ENCODE peak calls at places on chromosomes 3 and 15, in nine cellular contexts. R, N, T, K, Y, D, Q, A and C are unnamed samples.

GRCh38 chr3:64684715-64685261 is 3.0 kb downstream of the ADAMTS9 start:
- DNase-seq in N (peak), A (peak), R (no peak), T (no peak), K (no peak), Q (no peak), D (peak), Y (peak), C (peak)

GRCh38 chr15:99719096-99719541 is 14.1 kb downstream of the LYSMD4 start:
- DNase-seq in Y (no peak), D (no peak), T (no peak), K (peak), R (no peak), A (no peak), N (no peak), Q (no peak), C (no peak)

GRCh38 chr15:78757636-78757905 is 53.7 kb downstream of the ADAMTS7 start:
- DNase-seq in Q (no peak), T (no peak), N (no peak), K (no peak), A (no peak), D (no peak), Y (no peak), R (no peak), C (no peak)

GRCh38 chr3:73094951-73095350 is 33.5 kb downstream of the EBLN2 start:
- DNase-seq in K (no peak), T (no peak), N (no peak), Q (no peak), D (no peak), Y (no peak), R (no peak), A (no peak), C (no peak)

GRCh38 chr15:95127356-95127755 is 896.0 kb downstream of the MCTP2 start:
- DNase-seq in T (no peak), Q (no peak), N (no peak), A (no peak), K (no peak), Y (no peak), D (peak), R (no peak), C (no peak)

GRCh38 chr3:38637906-38638305 is 11.6 kb downstream of the SCN5A start:
- DNase-seq in Q (no peak), Y (no peak), N (no peak), A (no peak), R (no peak), D (no peak), T (no peak), K (no peak), C (no peak)

GRCh38 chr3:4979401-4980228 is at the start of gene BHLHE40:
- DNase-seq in K (no peak), N (no peak), R (no peak), A (no peak), T (no peak), Y (peak), D (peak), Q (no peak), C (no peak)

GRCh38 chr3:138435840-138436239 is 1.4 kb downstream of the ESYT3 start:
- DNase-seq in A (no peak), T (no peak), R (no peak), Q (no peak), D (no peak), K (no peak), Y (no peak), N (no peak), C (no peak)

GRCh38 chr3:62051506-62051905 is 321.8 kb downstream of the FEZF2 start:
- DNase-seq in Y (peak), D (peak), R (peak), K (no peak), T (no peak), Q (no peak), A (no peak), N (no peak), C (no peak)

GRCh38 chr3:98329392-98330124 is 24.1 kb upstream of the OR5K4 start:
- DNase-seq in T (no peak), A (no peak), R (peak), Q (no peak), N (peak), K (peak), Y (peak), D (peak), C (no peak)

GRCh38 chr3:11532865-11533490 is 110.7 kb downstream of the VGLL4 start:
- DNase-seq in T (peak), D (peak), Y (no peak), A (peak), R (no peak), Q (no peak), N (no peak), K (no peak), C (no peak)

GRCh38 chr15:43215961-43216360 is 4.9 kb downstream of the EPB42 start:
- DNase-seq in Q (no peak), K (no peak), T (no peak), R (peak), A (no peak), N (no peak), Y (no peak), D (no peak), C (no peak)

GRCh38 chr15:77029166-77030041 is 34.5 kb downstream of the PSTPIP1 start:
- DNase-seq in K (no peak), D (no peak), R (no peak), Y (peak), A (peak), N (peak), Q (peak), T (peak), C (no peak)

GRCh38 chr3:137692803-137693431 is 71.2 kb upstream of the SOX14 start:
- DNase-seq in T (peak), K (peak), A (no peak), R (peak), Q (no peak), N (no peak), Y (peak), D (no peak), C (no peak)

GRCh38 chr3:122560680-122561079 is 3.4 kb downstream of the PARP9 start:
- DNase-seq in T (no peak), K (peak), A (no peak), Q (no peak), D (peak), Y (peak), N (no peak), R (peak), C (no peak)

GRCh38 chr3:138188013-138188352 is 882 bp downstream of the ARMC8 start:
- DNase-seq in R (no peak), N (no peak), Q (no peak), K (no peak), A (peak), D (peak), T (no peak), Y (peak), C (no peak)

GRCh38 chr15:59950603-59951388 is 53.3 kb upstream of the FOXB1 start:
- DNase-seq in R (no peak), N (no peak), D (no peak), Y (no peak), A (no peak), Q (no peak), K (no peak), T (no peak), C (no peak)

GRCh38 chr3:64945171-64945684 is 257.4 kb upstream of the ADAMTS9 start:
- DNase-seq in T (no peak), Q (no peak), A (no peak), K (no peak), D (peak), N (peak), Y (peak), R (no peak), C (peak)

GRCh38 chr3:129230311-129231019 is 18.9 kb upstream of the COPG1 start:
- DNase-seq in N (no peak), K (no peak), A (no peak), D (peak), T (no peak), Q (no peak), R (peak), Y (peak), C (no peak)

GRCh38 chr3:13081603-13082360 is 8.6 kb upstream of the IQSEC1 start:
- DNase-seq in Q (peak), N (peak), R (no peak), Y (no peak), D (no peak), T (no peak), K (no peak), A (no peak), C (no peak)

GRCh38 chr15:98785408-98785795 is 137.1 kb downstream of the IGF1R start:
- DNase-seq in Y (no peak), D (no peak), K (no peak), R (no peak), T (no peak), N (no peak), Q (no peak), A (no peak), C (no peak)

GRCh38 chr3:161559177-161559998 is 62.8 kb downstream of the OTOL1 start:
- DNase-seq in R (peak), K (no peak), D (peak), Q (no peak), A (no peak), T (no peak), Y (peak), N (no peak), C (no peak)

GRCh38 chr3:47000922-47001730 is 21.7 kb downstream of the NBEAL2 start:
- DNase-seq in Q (no peak), A (no peak), R (no peak), D (no peak), T (no peak), Y (no peak), K (no peak), N (no peak), C (no peak)

GRCh38 chr3:129441782-129442181 is 1.8 kb downstream of the IFT122 start:
- DNase-seq in A (no peak), T (no peak), D (peak), Q (no peak), N (peak), Y (peak), K (no peak), R (no peak), C (no peak)

GRCh38 chr15:52306270-52306669 is 10.7 kb upstream of the MYO5C start:
- DNase-seq in N (no peak), K (no peak), A (no peak), T (no peak), R (peak), Y (no peak), Q (no peak), D (peak), C (no peak)

GRCh38 chr3:64473476-64473875 is 214.3 kb downstream of the ADAMTS9 start:
- DNase-seq in A (no peak), N (no peak), Y (no peak), T (no peak), K (no peak), Q (no peak), D (no peak), R (no peak), C (no peak)

GRCh38 chr3:177471733-177472480 is 274.6 kb upstream of the TBL1XR1 start:
- DNase-seq in R (no peak), A (no peak), T (no peak), Q (no peak), D (no peak), Y (no peak), K (no peak), N (no peak), C (no peak)

GRCh38 chr3:52372822-52373504 is 56.8 kb downstream of the DNAH1 start:
- DNase-seq in T (no peak), A (no peak), Y (no peak), K (no peak), R (no peak), N (no peak), D (no peak), Q (peak), C (no peak)

GRCh38 chr3:143831208-143831607 is 17.1 kb downstream of the SLC9A9 start:
- DNase-seq in R (no peak), Q (no peak), D (peak), Y (no peak), N (no peak), A (no peak), T (no peak), K (no peak), C (no peak)
- H3K27ac ChIP-seq in R (no peak), Q (peak), D (peak), Y (no peak), N (peak), A (peak), T (no peak), K (peak), C (peak)

GRCh38 chr15:89664441-89664840 is 9.2 kb upstream of the KIF7 start:
- DNase-seq in D (no peak), T (no peak), K (no peak), R (no peak), A (peak), Y (no peak), Q (no peak), N (no peak), C (no peak)

GRCh38 chr15:89666858-89667705 is 11.8 kb upstream of the KIF7 start:
- DNase-seq in T (no peak), D (no peak), Q (no peak), Y (no peak), R (no peak), N (no peak), K (no peak), A (peak), C (no peak)

GRCh38 chr15:89664951-89665350 is 9.7 kb upstream of the KIF7 start:
- DNase-seq in A (peak), N (no peak), Y (no peak), K (no peak), D (no peak), R (no peak), Q (no peak), T (no peak), C (no peak)

GRCh38 chr15:89666147-89666857 is 11.0 kb upstream of the KIF7 start:
- DNase-seq in D (no peak), Y (no peak), T (no peak), A (peak), Q (no peak), R (no peak), N (no peak), K (no peak), C (no peak)

GRCh38 chr15:89665449-89666146 is 10.3 kb upstream of the KIF7 start:
- DNase-seq in R (peak), K (no peak), T (no peak), A (peak), N (peak), Q (no peak), Y (peak), D (peak), C (peak)
- TF ChIP-seq POLR2A in R (peak), K (no peak), T (no peak), A (no peak), N (peak), Q (no peak), Y (peak), D (peak), C (no peak)

DNA sequence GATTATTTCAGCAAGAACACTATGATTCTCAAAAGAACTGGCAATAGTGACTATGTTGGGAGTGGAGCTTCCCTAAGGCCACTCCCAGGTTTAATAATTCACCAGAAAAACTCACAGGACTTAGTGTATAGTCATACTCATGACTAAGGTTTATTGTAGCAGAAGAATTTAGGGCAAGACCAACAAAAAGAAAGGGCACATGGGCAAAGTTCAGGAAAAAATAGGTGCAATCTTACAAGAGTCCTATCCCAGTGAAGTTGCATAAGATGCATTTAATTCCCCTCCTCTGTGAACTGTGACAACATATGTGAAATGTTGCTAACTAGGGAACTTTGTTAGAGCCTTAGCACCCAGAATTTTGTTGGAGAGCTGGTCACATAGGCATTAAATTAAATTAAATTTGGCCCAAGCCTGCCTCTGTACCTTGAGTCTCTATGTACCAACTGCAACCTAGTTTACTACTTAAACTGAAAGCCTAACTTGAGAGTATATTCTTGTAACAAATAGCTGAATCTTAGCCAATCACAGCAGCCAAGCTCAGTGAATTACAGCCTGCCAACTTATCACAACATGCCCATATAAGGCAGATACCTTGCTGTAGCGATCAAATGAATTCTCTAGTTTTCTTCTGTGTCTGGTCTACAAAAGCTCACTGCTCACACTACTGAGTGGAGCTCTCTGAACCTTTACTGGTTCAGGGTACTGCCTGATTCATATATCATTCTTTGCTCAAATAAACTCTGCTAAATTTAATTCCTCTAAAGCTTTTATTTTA is 386.2 kb upstream of the ARHGEF26 start:
- DNase-seq in Q (no peak), R (peak), D (no peak), T (no peak), Y (no peak), K (no peak), A (no peak), N (no peak), C (no peak)
- H3K27ac ChIP-seq in Q (no peak), R (peak), D (no peak), T (no peak), Y (no peak), K (no peak), A (peak), N (no peak), C (no peak)

GRCh38 chr3:10006048-10006761 is 19.6 kb upstream of the EMC3 start:
- DNase-seq in K (no peak), A (peak), T (no peak), D (no peak), N (no peak), Q (no peak), Y (no peak), R (no peak), C (no peak)

GRCh38 chr3:10010546-10011465 is 15.4 kb upstream of the FANCD2 start:
- DNase-seq in K (peak), D (peak), N (peak), T (peak), A (peak), Q (peak), R (peak), Y (peak), C (peak)

GRCh38 chr3:10006762-10007090 is 19.5 kb upstream of the FANCD2 start:
- DNase-seq in D (no peak), R (no peak), K (no peak), Q (no peak), T (no peak), N (no peak), A (peak), Y (no peak), C (no peak)

GRCh38 chr3:10007126-10007782 is 19.0 kb upstream of the FANCD2 start:
- DNase-seq in A (peak), K (no peak), R (no peak), N (no peak), D (no peak), Q (no peak), Y (no peak), T (no peak), C (no peak)

DNA sequence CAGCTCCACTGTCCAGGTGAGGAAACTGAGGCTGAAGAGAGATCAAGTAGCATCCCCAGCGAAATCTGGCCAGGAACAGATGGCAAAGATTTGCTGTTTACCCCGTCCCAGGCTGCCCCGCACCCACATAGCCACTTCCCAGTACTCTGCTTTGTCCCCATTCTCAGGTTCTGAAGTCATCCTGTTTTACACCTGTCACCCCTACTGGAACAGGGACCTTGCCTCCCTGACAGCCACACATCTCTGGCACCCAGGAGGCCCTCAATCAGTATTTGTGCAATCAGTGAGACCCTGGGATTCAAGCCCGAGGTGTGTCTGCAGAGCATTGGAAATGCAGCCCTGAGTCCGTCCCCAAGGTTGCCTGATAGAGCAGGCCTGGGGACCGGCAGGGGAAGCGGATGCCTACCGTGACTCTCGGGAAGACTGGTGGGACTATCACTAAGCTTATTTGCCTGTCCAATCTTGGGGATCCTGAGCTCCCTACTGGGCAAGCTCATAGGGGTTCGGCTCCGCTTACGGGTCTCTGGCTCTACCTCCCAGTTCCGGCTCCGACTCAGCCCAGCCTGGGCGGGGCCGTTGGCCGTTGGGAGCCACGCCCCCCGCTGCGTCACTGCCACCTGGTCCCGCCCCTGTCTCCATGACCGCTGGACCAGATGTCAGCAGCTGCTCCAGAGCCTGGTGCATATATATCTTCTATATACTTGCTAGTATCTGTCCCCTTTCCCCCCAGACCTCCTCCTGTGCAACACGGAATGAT is 17.5 kb upstream of the FANCD2 start:
- DNase-seq in T (peak), N (peak), Q (peak), K (no peak), D (peak), R (peak), A (peak), Y (peak), C (peak)
- TF ChIP-seq POLR2A in T (peak), N (peak), Q (no peak), K (peak), D (peak), R (peak), A (peak), Y (peak), C (peak)

DNA sequence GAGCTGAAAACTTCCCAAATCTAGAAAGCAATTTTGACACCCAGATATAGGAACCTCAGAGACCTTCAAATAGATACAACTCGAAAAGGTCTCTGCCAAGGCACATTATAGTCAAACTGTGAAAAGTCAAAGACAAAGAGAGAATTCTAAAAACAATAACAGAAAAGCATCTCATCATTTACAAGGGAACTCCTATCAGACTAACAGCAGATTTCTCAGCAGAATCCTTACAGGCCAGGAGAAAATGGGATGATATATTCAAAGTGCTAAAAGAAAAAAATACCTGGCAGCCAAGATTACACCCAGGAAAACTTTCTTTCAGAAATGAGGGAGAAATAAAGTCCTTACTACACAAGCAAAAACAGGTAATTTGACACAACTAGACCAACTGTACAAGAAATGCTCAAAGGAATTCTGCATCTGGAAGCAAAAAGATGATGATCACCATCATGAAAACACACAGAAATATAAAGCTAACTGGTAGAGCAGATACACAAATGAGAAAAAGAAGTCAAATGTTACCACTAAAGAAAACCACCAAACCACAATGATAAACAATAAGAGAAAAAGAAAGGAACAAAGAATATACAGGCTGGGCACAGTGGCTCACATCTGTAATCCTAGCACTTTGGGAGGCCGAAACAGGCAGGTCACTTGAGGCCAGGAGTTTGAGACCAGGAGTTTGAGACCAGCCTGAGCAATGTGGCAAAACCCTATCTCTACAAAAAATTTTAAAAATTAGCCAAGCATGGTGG is 50.4 kb downstream of the ADAM10 start:
- DNase-seq in R (no peak), N (no peak), Q (no peak), T (no peak), A (no peak), Y (no peak), K (no peak), D (no peak), C (no peak)
- H3K27ac ChIP-seq in R (peak), N (no peak), Q (no peak), T (no peak), A (no peak), Y (no peak), K (no peak), D (no peak), C (no peak)